ENCODE peak calls at places on chromosomes 2 and 18, in five cellular contexts. A, F, T, K and I are unnamed samples.

GRCh38 chr2:46270384-46270783 is 26.8 kb upstream of the EPAS1 start:
- DNase-seq in A (no peak), F (no peak), T (no peak), K (no peak), I (no peak)

GRCh38 chr18:9637036-9637767 is 22.8 kb upstream of the PPP4R1 start:
- DNase-seq in F (no peak), A (no peak), K (no peak), T (no peak), I (no peak)

GRCh38 chr2:192151848-192152247 is 42.9 kb downstream of the TMEFF2 start:
- DNase-seq in F (no peak), K (peak; percentile 37), A (no peak), T (no peak), I (no peak)

GRCh38 chr18:24817150-24818068 is 357.0 kb downstream of the HRH4 start:
- DNase-seq in T (no peak), F (no peak), A (no peak), K (no peak), I (no peak)

GRCh38 chr2:127735537-127736399 is 34.5 kb downstream of the SFT2D3 start:
- DNase-seq in K (no peak), F (no peak), A (no peak), T (no peak), I (no peak)

GRCh38 chr2:190637331-190637734 is 11.6 kb upstream of the NAB1 start:
- DNase-seq in T (no peak), A (no peak), F (no peak), K (no peak), I (no peak)

GRCh38 chr2:49255325-49256023 is 101.2 kb upstream of the FSHR start:
- DNase-seq in F (no peak), T (no peak), K (peak; percentile 64), A (no peak), I (no peak)

GRCh38 chr2:128809880-128810279 is 491.2 kb upstream of the HS6ST1 start:
- DNase-seq in K (no peak), F (no peak), T (no peak), A (no peak), I (no peak)

GRCh38 chr2:237685408-237685807 is 58.0 kb downstream of the LRRFIP1 start:
- DNase-seq in A (no peak), F (no peak), K (no peak), T (no peak), I (no peak)

GRCh38 chr18:23673725-23674124 is 11.0 kb upstream of the ANKRD29 start:
- DNase-seq in T (no peak), K (no peak), F (no peak), A (no peak), I (no peak)

GRCh38 chr2:206831442-206831995 is 66.1 kb downstream of the FASTKD2 start:
- DNase-seq in K (no peak), F (no peak), A (no peak), T (no peak), I (no peak)

GRCh38 chr2:20215183-20216040 is 9.5 kb downstream of the SDC1 start:
- DNase-seq in A (no peak), T (no peak), K (no peak), F (no peak), I (no peak)

GRCh38 chr2:29123584-29124349 is 8.6 kb downstream of the CLIP4 start:
- DNase-seq in K (no peak), T (no peak), F (no peak), A (no peak), I (no peak)

GRCh38 chr2:216987176-216987809 is 127.4 kb upstream of the TNP1 start:
- DNase-seq in A (no peak), T (no peak), K (no peak), F (no peak), I (no peak)

GRCh38 chr2:84851876-84852275 is 29.0 kb downstream of the TRABD2A start:
- DNase-seq in A (no peak), K (no peak), T (no peak), F (no peak), I (no peak)

GRCh38 chr2:37711308-37711731 is 39.9 kb upstream of the CDC42EP3 start:
- DNase-seq in A (no peak), K (no peak), T (no peak), F (no peak), I (no peak)

GRCh38 chr2:234996467-234997270 is 44.9 kb downstream of the SH3BP4 start:
- DNase-seq in K (no peak), F (no peak), A (no peak), T (no peak), I (no peak)

GRCh38 chr2:55115795-55116597 is 65.7 kb upstream of the RTN4 start:
- DNase-seq in F (no peak), T (no peak), A (no peak), K (no peak), I (no peak)

GRCh38 chr2:119264781-119265692 is 41.4 kb downstream of the STEAP3 start:
- DNase-seq in T (peak; percentile 24), F (peak; percentile 17), A (peak; percentile 81), K (peak; percentile 70), I (peak; percentile 21)